ENCODE peak calls at places on chromosomes 5 and 9, in eight cellular contexts. L is Daoy; K is HTR-8/SVneo; V is activated CD4-positive, CD25-positive, alpha-beta regulatory T cell; B is activated CD4-positive, alpha-beta T cell treated with anti-CD3 and anti-CD28 coated beads, Interleukin-2, amount 50 U/mL, for 48 hours; X is stimulated activated CD8-positive, alpha-beta memory T cell treated with anti-CD3 and anti-CD28 coated beads, Interleukin-7, amount 100 ng/mL, for 1 hour; S is KBM-7; D is A549. J is an unnamed sample.
A peak's percentile ranks its signal among the peaks of the same experiment; 100 is the strongest.

GRCh38 chr9:23766613-23767012 is 59.4 kb downstream of the ELAVL2 start:
- DNase-seq in L (no peak), K (no peak), V (no peak), B (no peak), X (no peak), S (no peak), D (no peak), J (no peak)

GRCh38 chr9:35518981-35519679 is 29.2 kb downstream of the RUSC2 start:
- DNase-seq in L (peak; percentile 75), K (no peak), V (no peak), B (no peak), X (no peak), S (no peak), D (peak; percentile 73), J (no peak)

GRCh38 chr5:111432828-111433536 is 79.4 kb downstream of the STARD4 start:
- DNase-seq in L (no peak), K (no peak), V (no peak), B (no peak), X (no peak), S (no peak), D (no peak), J (no peak)

GRCh38 chr5:139193928-139194327 is 4.2 kb downstream of the SIL1 start:
- DNase-seq in L (peak; percentile 5), K (no peak), V (no peak), B (no peak), X (no peak), S (peak; percentile 27), D (peak; percentile 31), J (no peak)

GRCh38 chr9:121721770-121722169 is 70.3 kb downstream of the DAB2IP start:
- DNase-seq in L (no peak), K (no peak), V (no peak), B (no peak), X (no peak), S (no peak), D (no peak), J (no peak)

GRCh38 chr9:99274511-99274910 is 52.4 kb downstream of the SEC61B start:
- DNase-seq in L (no peak), K (no peak), V (no peak), B (no peak), X (no peak), S (no peak), D (no peak), J (no peak)

GRCh38 chr9:89776795-89777194 is 172.0 kb downstream of the GADD45G start:
- DNase-seq in L (no peak), K (no peak), V (no peak), B (no peak), X (no peak), S (no peak), D (no peak), J (no peak)

GRCh38 chr5:394671-395155 is 48.3 kb upstream of the EXOC3 start:
- DNase-seq in L (no peak), K (no peak), V (no peak), B (no peak), X (no peak), S (no peak), D (no peak), J (no peak)

GRCh38 chr5:133367413-133367812 is 244.9 kb downstream of the FSTL4 start:
- DNase-seq in L (no peak), K (no peak), V (no peak), B (no peak), X (no peak), S (no peak), D (no peak), J (no peak)

GRCh38 chr9:114096041-114096511 is 3.0 kb downstream of the KIF12 start:
- DNase-seq in L (no peak), K (no peak), V (no peak), B (peak; percentile 13), X (no peak), S (no peak), D (no peak), J (no peak)

GRCh38 chr9:127927457-127928231 is 2.9 kb downstream of the PIP5KL1 start:
- DNase-seq in L (no peak), K (no peak), V (peak; percentile 40), B (peak; percentile 76), X (no peak), S (no peak), D (no peak), J (no peak)

GRCh38 chr9:36039696-36040095 is 3.0 kb downstream of the RECK start:
- DNase-seq in L (no peak), K (no peak), V (no peak), B (no peak), X (no peak), S (no peak), D (no peak), J (no peak)

GRCh38 chr9:38181216-38181615 is 112.2 kb upstream of the SHB start:
- DNase-seq in L (no peak), K (no peak), V (no peak), B (no peak), X (no peak), S (no peak), D (no peak), J (no peak)

GRCh38 chr9:27451207-27451792 is 72.8 kb upstream of the IFNK start:
- DNase-seq in L (no peak), K (no peak), V (no peak), B (no peak), X (no peak), S (no peak), D (no peak), J (no peak)

GRCh38 chr5:101473483-101473882 is 570.4 kb upstream of the ST8SIA4 start:
- DNase-seq in L (no peak), K (no peak), V (no peak), B (no peak), X (no peak), S (peak; percentile 9), D (no peak), J (no peak)

GRCh38 chr5:152505442-152506042 is 100.5 kb upstream of the NMUR2 start:
- DNase-seq in L (peak; percentile 73), K (peak; percentile 27), V (no peak), B (peak; percentile 52), X (no peak), S (peak; percentile 48), D (peak; percentile 63), J (peak; percentile 21)

GRCh38 chr5:54264574-54264973 is 45.8 kb downstream of the ARL15 start:
- DNase-seq in L (no peak), K (no peak), V (no peak), B (no peak), X (no peak), S (no peak), D (no peak), J (no peak)

GRCh38 chr5:133967715-133968056 is 739 bp downstream of the C5orf15 start:
- DNase-seq in L (peak; percentile 49), K (no peak), V (no peak), B (no peak), X (no peak), S (no peak), D (no peak), J (no peak)

GRCh38 chr9:76911971-76912370 is 6.1 kb upstream of the PRUNE2 start:
- DNase-seq in L (peak; percentile 18), K (no peak), V (no peak), B (no peak), X (no peak), S (no peak), D (no peak), J (no peak)

GRCh38 chr9:90950600-90950999 is 149.0 kb downstream of the SYK start:
- DNase-seq in L (no peak), K (no peak), V (no peak), B (no peak), X (no peak), S (no peak), D (no peak), J (no peak)

GRCh38 chr5:29262683-29263082 is 1930.8 kb upstream of the CDH6 start:
- DNase-seq in L (no peak), K (peak; percentile 61), V (no peak), B (no peak), X (no peak), S (no peak), D (peak; percentile 83), J (no peak)

GRCh38 chr5:95958308-95959014 is 3.2 kb downstream of the ELL2 start:
- DNase-seq in L (peak; percentile 39), K (no peak), V (no peak), B (peak; percentile 10), X (no peak), S (no peak), D (peak; percentile 21), J (no peak)

GRCh38 chr9:78539904-78540303 is 243.0 kb downstream of the PSAT1 start:
- DNase-seq in L (peak; percentile 53), K (peak; percentile 34), V (no peak), B (no peak), X (no peak), S (no peak), D (peak; percentile 74), J (no peak)

GRCh38 chr5:61486476-61486875 is 154.4 kb downstream of the ZSWIM6 start:
- DNase-seq in L (no peak), K (no peak), V (no peak), B (no peak), X (no peak), S (no peak), D (no peak), J (no peak)

GRCh38 chr5:21685016-21685415 is 1168.1 kb downstream of the CDH12 start:
- DNase-seq in L (no peak), K (no peak), V (no peak), B (no peak), X (no peak), S (no peak), D (no peak), J (no peak)

GRCh38 chr9:12846035-12846434 is 71.2 kb downstream of the LURAP1L start:
- DNase-seq in L (no peak), K (no peak), V (no peak), B (no peak), X (no peak), S (no peak), D (no peak), J (no peak)